ENCODE peak calls at places on chromosomes 11 and 22, in eight cellular contexts. Y, E, O, P, D, I, U and H are unnamed samples.
A peak's percentile ranks its signal among the peaks of the same experiment; 100 is the strongest.

GRCh38 chr22:24592846-24593809 is at the start of gene LRRC75B:
- DNase-seq in Y (peak; percentile 90), E (peak; percentile 95), O (peak; percentile 91), P (peak; percentile 93), D (peak; percentile 34), I (peak; percentile 90), U (peak; percentile 53), H (peak; percentile 77)

GRCh38 chr11:2999464-2999998 is 7.4 kb upstream of the NAP1L4 start:
- DNase-seq in Y (no peak), E (no peak), O (no peak), P (peak; percentile 22), D (no peak), I (no peak), U (no peak), H (no peak)

GRCh38 chr11:46674463-46675287 is 25.7 kb downstream of the ARHGAP1 start:
- DNase-seq in Y (peak; percentile 61), E (peak; percentile 61), O (peak; percentile 49), P (no peak), D (no peak), I (peak; percentile 77), U (no peak), H (no peak)

GRCh38 chr11:2898366-2899079 is 12.9 kb upstream of the CDKN1C start:
- DNase-seq in Y (peak; percentile 57), E (peak; percentile 94), O (peak; percentile 51), P (peak; percentile 84), D (peak; percentile 58), I (no peak), U (peak; percentile 69), H (peak; percentile 88)

GRCh38 chr11:113168358-113168757 is 146.0 kb upstream of the TTC12 start:
- DNase-seq in Y (no peak), E (no peak), O (no peak), P (no peak), D (no peak), I (no peak), U (no peak), H (no peak)

GRCh38 chr11:15484398-15484797 is 369.7 kb downstream of the INSC start:
- DNase-seq in Y (no peak), E (no peak), O (no peak), P (no peak), D (no peak), I (no peak), U (no peak), H (no peak)

GRCh38 chr11:109062445-109062844 is 359.5 kb upstream of the C11orf87 start:
- DNase-seq in Y (no peak), E (peak; percentile 27), O (no peak), P (no peak), D (peak; percentile 4), I (no peak), U (no peak), H (no peak)

GRCh38 chr11:3808846-3809623 is 675 bp downstream of the PGAP2 start:
- DNase-seq in Y (peak; percentile 60), E (peak; percentile 50), O (no peak), P (peak; percentile 80), D (peak; percentile 86), I (peak; percentile 27), U (no peak), H (peak; percentile 60)

GRCh38 chr11:76321340-76321739 is 59.6 kb downstream of the THAP12 start:
- DNase-seq in Y (no peak), E (no peak), O (no peak), P (no peak), D (no peak), I (no peak), U (no peak), H (no peak)

GRCh38 chr11:9214765-9215164 is 50.4 kb downstream of the DENND5A start:
- DNase-seq in Y (no peak), E (peak; percentile 35), O (no peak), P (no peak), D (no peak), I (peak; percentile 32), U (no peak), H (no peak)

GRCh38 chr11:97972731-97973130 is 1048.0 kb upstream of the CNTN5 start:
- DNase-seq in Y (no peak), E (no peak), O (no peak), P (no peak), D (no peak), I (no peak), U (no peak), H (no peak)

GRCh38 chr11:42631223-42631843 is 680.5 kb upstream of the API5 start:
- DNase-seq in Y (peak; percentile 13), E (peak; percentile 34), O (no peak), P (no peak), D (peak; percentile 42), I (peak; percentile 34), U (no peak), H (peak; percentile 33)

GRCh38 chr11:61026121-61027031 is 54.9 kb downstream of the CD6 start:
- DNase-seq in Y (peak; percentile 26), E (no peak), O (no peak), P (peak; percentile 77), D (no peak), I (no peak), U (no peak), H (no peak)

GRCh38 chr11:35566885-35567284 is 41.5 kb upstream of the PAMR1 start:
- DNase-seq in Y (no peak), E (no peak), O (no peak), P (no peak), D (no peak), I (no peak), U (no peak), H (no peak)

GRCh38 chr22:22037740-22038139 is 55.2 kb upstream of the TOP3B start:
- DNase-seq in Y (no peak), E (peak; percentile 50), O (no peak), P (no peak), D (no peak), I (peak; percentile 38), U (peak; percentile 36), H (peak; percentile 68)

GRCh38 chr11:60307507-60308195 is 19.4 kb upstream of the MS4A6E start:
- DNase-seq in Y (no peak), E (no peak), O (no peak), P (no peak), D (no peak), I (no peak), U (no peak), H (no peak)

GRCh38 chr11:42555197-42555596 is 756.6 kb upstream of the API5 start:
- DNase-seq in Y (no peak), E (peak; percentile 1), O (no peak), P (no peak), D (no peak), I (no peak), U (no peak), H (no peak)

GRCh38 chr22:47320560-47320959 is 558.1 kb downstream of the TBC1D22A start:
- DNase-seq in Y (no peak), E (no peak), O (no peak), P (no peak), D (no peak), I (no peak), U (no peak), H (no peak)

GRCh38 chr22:47325249-47325648 is 562.8 kb downstream of the TBC1D22A start:
- DNase-seq in Y (no peak), E (no peak), O (no peak), P (no peak), D (no peak), I (no peak), U (no peak), H (no peak)

GRCh38 chr22:47322854-47323253 is 560.4 kb downstream of the TBC1D22A start:
- DNase-seq in Y (no peak), E (no peak), O (no peak), P (no peak), D (no peak), I (no peak), U (no peak), H (no peak)

GRCh38 chr22:47324435-47324990 is 562.1 kb downstream of the TBC1D22A start:
- DNase-seq in Y (no peak), E (no peak), O (no peak), P (no peak), D (no peak), I (no peak), U (no peak), H (no peak)

DNA sequence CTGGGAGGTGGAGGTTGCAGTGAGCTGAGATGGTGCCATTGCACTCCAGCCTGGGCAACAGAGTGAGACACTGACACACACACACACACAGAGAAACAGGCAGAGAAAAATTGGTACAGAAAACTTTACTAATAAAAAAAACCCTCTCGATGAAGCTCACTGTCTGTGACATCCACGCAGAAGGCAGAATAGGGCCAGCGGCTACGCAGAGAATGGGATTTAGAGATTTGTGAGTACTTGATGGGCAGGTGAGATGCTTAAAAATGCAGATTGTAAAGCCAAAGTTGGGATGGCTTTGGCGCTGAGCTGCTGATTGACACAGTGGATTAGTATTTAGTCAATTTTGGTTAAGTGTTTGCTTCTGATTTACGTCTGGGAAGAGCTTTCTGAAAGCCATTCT is 561.1 kb downstream of the TBC1D22A start:
- DNase-seq in Y (no peak), E (no peak), O (no peak), P (no peak), D (no peak), I (no peak), U (no peak), H (no peak)
- TF ChIP-seq CTCF in Y (no peak), E (no peak), O (no peak), P (no peak), D (no peak), I (no peak), U (no peak), H (no peak)

GRCh38 chr22:23583153-23583552 is 3.1 kb upstream of the IGLL1 start:
- DNase-seq in Y (no peak), E (no peak), O (no peak), P (no peak), D (no peak), I (no peak), U (no peak), H (no peak)
- H3K9me3 ChIP-seq in Y (no peaks in the 10 kb centered on the region), E (no peaks in the 10 kb centered on the region), O (no peaks in the 10 kb centered on the region), P (no peaks in the 10 kb centered on the region), D (no peaks in the 10 kb centered on the region), I (no peaks in the 10 kb centered on the region), U (no peaks in the 10 kb centered on the region), H (no peaks in the 10 kb centered on the region)

GRCh38 chr11:68963779-68964178 is 17.0 kb downstream of the MRGPRD start:
- DNase-seq in Y (no peak), E (no peak), O (no peak), P (peak; percentile 35), D (no peak), I (no peak), U (no peak), H (no peak)

GRCh38 chr11:68961245-68961644 is 19.5 kb downstream of the MRGPRD start:
- DNase-seq in Y (no peak), E (no peak), O (no peak), P (no peak), D (no peak), I (no peak), U (no peak), H (no peak)

GRCh38 chr11:68959465-68960298 is 21.1 kb downstream of the MRGPRD start:
- DNase-seq in Y (no peak), E (no peak), O (no peak), P (no peak), D (no peak), I (no peak), U (no peak), H (no peak)

GRCh38 chr11:68960299-68961071 is 20.3 kb downstream of the MRGPRD start:
- DNase-seq in Y (no peak), E (no peak), O (no peak), P (no peak), D (no peak), I (no peak), U (no peak), H (no peak)

GRCh38 chr11:68962527-68963250 is 18.1 kb downstream of the MRGPRD start:
- DNase-seq in Y (no peak), E (no peak), O (no peak), P (no peak), D (no peak), I (no peak), U (no peak), H (no peak)
- TF ChIP-seq CTCF in Y (no peak), E (no peak), O (no peak), P (no peak), D (no peak), I (no peak), U (no peak), H (no peak)

GRCh38 chr22:48358886-48359612 is 1468.6 kb downstream of the BRD1 start:
- DNase-seq in Y (no peak), E (no peak), O (no peak), P (no peak), D (no peak), I (no peak), U (no peak), H (no peak)
- H3K9me3 ChIP-seq in Y (no peaks in the 10 kb centered on the region), E (no peaks in the 10 kb centered on the region), O (no peaks in the 10 kb centered on the region), P (no peaks in the 10 kb centered on the region), D (no peaks in the 10 kb centered on the region), I (no peaks in the 10 kb centered on the region), U (peaks cover 73% of the 10 kb centered on the region), H (peaks cover 15% of the 10 kb centered on the region)